ENCODE peak calls at places on chromosomes 13 and 19, in five cellular contexts. One of them, this sample, is unnamed.

GRCh38 chr13:79658333-79658975 is 177.5 kb downstream of the NDFIP2 start:
- DNase-seq in brain microvascular endothelial cell: no peak
- DNase-seq in GM06990: no peak
- DNase-seq in stomach: no peak
- DNase-seq in uterus: no peak
- DNase-seq in this sample: no peak

GRCh38 chr19:49309087-49309486 is 15.9 kb downstream of the SLC6A16 start:
- DNase-seq in brain microvascular endothelial cell: no peak
- DNase-seq in GM06990: no peak
- DNase-seq in stomach: no peak
- DNase-seq in uterus: no peak
- DNase-seq in this sample: no peak

GRCh38 chr13:42574011-42574410 is at the start of gene TNFSF11:
- DNase-seq in brain microvascular endothelial cell: no peak
- DNase-seq in GM06990: peak; percentile 73
- DNase-seq in stomach: no peak
- DNase-seq in uterus: no peak
- DNase-seq in this sample: no peak

GRCh38 chr19:15615526-15615925 is 508 bp downstream of the CYP4F8 start:
- DNase-seq in brain microvascular endothelial cell: no peak
- DNase-seq in GM06990: no peak
- DNase-seq in stomach: no peak
- DNase-seq in uterus: no peak
- DNase-seq in this sample: no peak

GRCh38 chr13:77563110-77563509 is 27.6 kb downstream of the SCEL start:
- DNase-seq in brain microvascular endothelial cell: peak; percentile 11
- DNase-seq in GM06990: no peak
- DNase-seq in stomach: no peak
- DNase-seq in uterus: no peak
- DNase-seq in this sample: no peak

GRCh38 chr13:52125547-52125946 is 3.3 kb downstream of the NEK5 start:
- DNase-seq in brain microvascular endothelial cell: no peak
- DNase-seq in GM06990: no peak
- DNase-seq in stomach: no peak
- DNase-seq in uterus: no peak
- DNase-seq in this sample: no peak

GRCh38 chr19:46872967-46873366 is 12.2 kb downstream of the ARHGAP35 start:
- DNase-seq in brain microvascular endothelial cell: no peak
- DNase-seq in GM06990: no peak
- DNase-seq in stomach: no peak
- DNase-seq in uterus: no peak
- DNase-seq in this sample: no peak

GRCh38 chr19:34351382-34351802 is 13.6 kb upstream of the GPI start:
- DNase-seq in brain microvascular endothelial cell: no peak
- DNase-seq in GM06990: no peak
- DNase-seq in stomach: peak; percentile 87
- DNase-seq in uterus: no peak
- DNase-seq in this sample: no peak

GRCh38 chr13:113646921-113647340 is 11.1 kb downstream of the ATP4B start:
- DNase-seq in brain microvascular endothelial cell: no peak
- DNase-seq in GM06990: no peak
- DNase-seq in stomach: peak; percentile 22
- DNase-seq in uterus: peak; percentile 9
- DNase-seq in this sample: no peak

GRCh38 chr19:3357731-3358391 is 8.5 kb upstream of the NFIC start:
- DNase-seq in brain microvascular endothelial cell: no peak
- DNase-seq in GM06990: no peak
- DNase-seq in stomach: no peak
- DNase-seq in uterus: no peak
- DNase-seq in this sample: no peak

GRCh38 chr19:21604351-21604926 is 99.0 kb downstream of the ZNF429 start:
- DNase-seq in brain microvascular endothelial cell: no peak
- DNase-seq in GM06990: no peak
- DNase-seq in stomach: no peak
- DNase-seq in uterus: no peak
- DNase-seq in this sample: no peak

GRCh38 chr19:12330340-12330739 is 3.1 kb downstream of the ZNF563 start:
- DNase-seq in brain microvascular endothelial cell: no peak
- DNase-seq in GM06990: no peak
- DNase-seq in stomach: no peak
- DNase-seq in uterus: no peak
- DNase-seq in this sample: no peak

GRCh38 chr19:29404951-29405727 is 120.7 kb upstream of the VSTM2B start:
- DNase-seq in brain microvascular endothelial cell: no peak
- DNase-seq in GM06990: no peak
- DNase-seq in stomach: no peak
- DNase-seq in uterus: peak; percentile 70
- DNase-seq in this sample: no peak

GRCh38 chr19:36775768-36776167 is 3.2 kb upstream of the ZNF850 start:
- DNase-seq in brain microvascular endothelial cell: no peak
- DNase-seq in GM06990: no peak
- DNase-seq in stomach: no peak
- DNase-seq in uterus: peak; percentile 32
- DNase-seq in this sample: no peak
- H3K4me3 ChIP-seq in brain microvascular endothelial cell: peak overlapping the region; percentile 30
- H3K4me3 ChIP-seq in GM06990: no peak overlapping the region
- H3K4me3 ChIP-seq in stomach: no peak overlapping the region
- H3K4me3 ChIP-seq in uterus: peak overlapping the region; percentile 9
- H3K4me3 ChIP-seq in this sample: no peak overlapping the region

DNA sequence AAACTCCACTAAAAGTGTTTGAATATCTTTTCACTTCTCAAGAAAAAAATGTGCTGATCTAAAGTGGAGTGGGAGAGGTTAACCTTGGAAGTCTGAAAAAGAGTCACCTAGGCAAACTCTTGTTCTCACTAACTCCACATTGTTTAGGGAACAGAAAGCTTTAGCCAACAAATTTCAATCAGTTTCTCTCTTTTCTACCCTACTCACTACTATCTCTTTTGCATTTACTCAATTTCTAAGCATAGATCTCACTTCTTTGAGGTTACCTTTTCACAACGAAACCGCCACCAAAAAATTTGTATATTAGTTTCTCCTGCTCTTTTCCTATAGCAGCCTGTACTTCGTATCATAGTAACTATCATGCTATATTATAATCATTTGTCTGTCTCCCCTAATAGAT is 6.3 kb downstream of the NHLRC3 start:
- DNase-seq in brain microvascular endothelial cell: no peak
- DNase-seq in GM06990: no peak
- DNase-seq in stomach: no peak
- DNase-seq in uterus: no peak
- DNase-seq in this sample: no peak
- H3K4me3 ChIP-seq in brain microvascular endothelial cell: no peak overlapping the region
- H3K4me3 ChIP-seq in GM06990: no peak overlapping the region
- H3K4me3 ChIP-seq in stomach: no peak overlapping the region
- H3K4me3 ChIP-seq in uterus: no peak overlapping the region
- H3K4me3 ChIP-seq in this sample: no peak overlapping the region

DNA sequence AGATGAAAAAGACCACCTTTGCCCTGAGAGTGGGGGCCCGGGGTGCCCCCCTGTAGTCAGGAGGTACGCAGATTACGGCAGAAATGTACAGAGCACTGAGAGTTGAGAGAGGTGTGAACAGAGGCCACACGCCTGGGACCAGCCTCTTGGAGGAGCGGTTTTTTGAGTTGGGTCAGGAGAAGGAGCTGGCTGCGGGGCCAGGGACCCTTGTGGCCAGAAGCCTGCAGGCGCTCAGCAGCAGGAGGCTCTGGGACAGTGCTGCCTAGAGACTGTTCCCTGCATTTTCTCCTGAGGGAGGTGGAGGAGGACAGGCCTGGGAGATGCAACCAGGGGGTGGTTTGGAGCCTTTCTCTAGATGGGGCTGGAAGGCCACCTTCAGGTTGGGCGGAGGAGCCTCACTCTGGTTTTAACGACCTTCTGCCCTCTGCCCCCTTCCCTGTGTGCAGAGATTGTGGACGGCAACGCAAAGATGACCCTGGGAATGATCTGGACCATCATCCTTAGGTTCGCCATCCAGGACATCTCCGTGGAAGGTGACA is 39.7 kb downstream of the CAPN12 start:
- DNase-seq in brain microvascular endothelial cell: no peak
- DNase-seq in GM06990: no peak
- DNase-seq in stomach: no peak
- DNase-seq in uterus: no peak
- DNase-seq in this sample: no peak
- H3K4me3 ChIP-seq in brain microvascular endothelial cell: no peak overlapping the region
- H3K4me3 ChIP-seq in GM06990: no peak overlapping the region
- H3K4me3 ChIP-seq in stomach: no peak overlapping the region
- H3K4me3 ChIP-seq in uterus: no peak overlapping the region
- H3K4me3 ChIP-seq in this sample: no peak overlapping the region

GRCh38 chr19:918152-918437 is 962 bp downstream of the KISS1R start:
- DNase-seq in brain microvascular endothelial cell: no peak
- DNase-seq in GM06990: no peak
- DNase-seq in stomach: no peak
- DNase-seq in uterus: no peak
- DNase-seq in this sample: no peak

GRCh38 chr19:917323-918151 is at the start of gene KISS1R:
- DNase-seq in brain microvascular endothelial cell: no peak
- DNase-seq in GM06990: peak; percentile 75
- DNase-seq in stomach: peak; percentile 44
- DNase-seq in uterus: no peak
- DNase-seq in this sample: peak; percentile 50

GRCh38 chr19:918481-919156 is 1.5 kb downstream of the KISS1R start:
- DNase-seq in brain microvascular endothelial cell: no peak
- DNase-seq in GM06990: no peak
- DNase-seq in stomach: no peak
- DNase-seq in uterus: no peak
- DNase-seq in this sample: no peak

GRCh38 chr19:919157-920050 is 2.3 kb downstream of the KISS1R start:
- DNase-seq in brain microvascular endothelial cell: no peak
- DNase-seq in GM06990: peak; percentile 69
- DNase-seq in stomach: no peak
- DNase-seq in uterus: no peak
- DNase-seq in this sample: no peak

GRCh38 chr19:920051-920857 is 3.1 kb downstream of the KISS1R start:
- DNase-seq in brain microvascular endothelial cell: no peak
- DNase-seq in GM06990: peak; percentile 83
- DNase-seq in stomach: no peak
- DNase-seq in uterus: no peak
- DNase-seq in this sample: no peak
- H3K4me3 ChIP-seq in brain microvascular endothelial cell: peak overlapping the region; percentile 12
- H3K4me3 ChIP-seq in GM06990: peak overlapping the region; percentile 53
- H3K4me3 ChIP-seq in stomach: peak overlapping the region; percentile 42
- H3K4me3 ChIP-seq in uterus: no peak overlapping the region
- H3K4me3 ChIP-seq in this sample: no peak overlapping the region

GRCh38 chr13:26220575-26220974 is 1.5 kb downstream of the RNF6 start:
- DNase-seq in brain microvascular endothelial cell: peak; percentile 47
- DNase-seq in GM06990: no peak
- DNase-seq in stomach: no peak
- DNase-seq in uterus: no peak
- DNase-seq in this sample: no peak

GRCh38 chr13:26221721-26222522 is at the start of gene RNF6:
- DNase-seq in brain microvascular endothelial cell: peak; percentile 100
- DNase-seq in GM06990: peak; percentile 94
- DNase-seq in stomach: peak; percentile 96
- DNase-seq in uterus: peak; percentile 92
- DNase-seq in this sample: peak; percentile 94

GRCh38 chr13:26222523-26223046 is 471 bp upstream of the RNF6 start:
- DNase-seq in brain microvascular endothelial cell: no peak
- DNase-seq in GM06990: no peak
- DNase-seq in stomach: no peak
- DNase-seq in uterus: no peak
- DNase-seq in this sample: no peak

GRCh38 chr13:26221399-26221720 is 754 bp downstream of the RNF6 start:
- DNase-seq in brain microvascular endothelial cell: no peak
- DNase-seq in GM06990: no peak
- DNase-seq in stomach: no peak
- DNase-seq in uterus: no peak
- DNase-seq in this sample: no peak

DNA sequence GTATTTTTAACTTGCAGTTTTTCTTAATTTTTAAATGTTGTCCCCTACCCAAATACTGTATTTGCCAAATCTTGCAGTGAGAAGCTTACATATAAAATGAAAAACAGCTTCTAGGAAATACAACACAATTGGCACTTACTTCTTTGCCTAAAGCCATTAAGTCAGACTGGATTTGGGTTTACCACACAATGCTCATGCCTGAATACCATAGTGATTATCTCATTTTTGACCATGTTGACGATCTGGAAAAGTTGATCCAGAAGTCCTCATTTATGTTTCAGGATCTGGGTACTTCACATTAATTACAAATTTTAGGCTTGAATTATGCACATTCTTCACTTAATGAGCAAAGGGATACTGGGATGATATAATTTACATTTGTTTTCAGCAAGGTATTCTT is 2.4 kb downstream of the RNF6 start:
- DNase-seq in brain microvascular endothelial cell: no peak
- DNase-seq in GM06990: no peak
- DNase-seq in stomach: no peak
- DNase-seq in uterus: no peak
- DNase-seq in this sample: no peak
- H3K4me3 ChIP-seq in brain microvascular endothelial cell: no peak overlapping the region
- H3K4me3 ChIP-seq in GM06990: no peak overlapping the region
- H3K4me3 ChIP-seq in stomach: no peak overlapping the region
- H3K4me3 ChIP-seq in uterus: no peak overlapping the region
- H3K4me3 ChIP-seq in this sample: no peak overlapping the region

GRCh38 chr19:30807263-30807662 is 435.1 kb downstream of the ZNF536 start:
- DNase-seq in brain microvascular endothelial cell: no peak
- DNase-seq in GM06990: no peak
- DNase-seq in stomach: no peak
- DNase-seq in uterus: no peak
- DNase-seq in this sample: no peak
- H3K4me3 ChIP-seq in brain microvascular endothelial cell: no peak overlapping the region
- H3K4me3 ChIP-seq in GM06990: no peak overlapping the region
- H3K4me3 ChIP-seq in stomach: no peak overlapping the region
- H3K4me3 ChIP-seq in uterus: no peak overlapping the region
- H3K4me3 ChIP-seq in this sample: no peak overlapping the region

DNA sequence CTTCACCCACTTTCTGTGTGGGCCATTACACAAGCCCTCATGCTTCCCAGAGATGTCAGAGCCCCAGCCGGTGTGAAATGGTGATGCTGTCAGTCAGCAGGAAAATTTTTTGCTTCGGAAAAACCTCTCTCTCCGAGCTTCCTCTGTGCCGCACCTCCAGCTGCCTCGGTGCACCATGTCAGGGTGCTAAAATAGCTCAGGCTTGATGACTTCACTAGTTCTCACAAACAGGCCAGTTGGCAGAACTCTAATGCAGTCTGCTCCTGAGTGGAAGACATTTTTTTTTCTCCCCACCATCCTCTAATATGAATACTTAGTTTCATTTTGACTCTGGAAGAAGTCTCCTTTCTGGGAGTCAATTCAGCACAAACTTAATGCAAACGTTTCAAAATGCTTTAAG is 71.3 kb downstream of the KLF12 start:
- DNase-seq in brain microvascular endothelial cell: peak; percentile 75
- DNase-seq in GM06990: peak; percentile 53
- DNase-seq in stomach: no peak
- DNase-seq in uterus: peak; percentile 49
- DNase-seq in this sample: peak; percentile 11
- H3K4me3 ChIP-seq in brain microvascular endothelial cell: no peak overlapping the region
- H3K4me3 ChIP-seq in GM06990: peak overlapping the region; percentile 48
- H3K4me3 ChIP-seq in stomach: no peak overlapping the region
- H3K4me3 ChIP-seq in uterus: peak overlapping the region; percentile 6
- H3K4me3 ChIP-seq in this sample: no peak overlapping the region

This sample was measured in SJSA1.